ENCODE peak calls at places on chromosomes 5 and 9, in eight cellular contexts. L, J, Z, Y, K, W, I and U are unnamed samples.

GRCh38 chr9:72154468-72155281 is 5.4 kb downstream of the GDA start:
- DNase-seq in L (peak; percentile 32), J (no peak), Z (no peak), Y (no peak), K (no peak), W (no peak), I (no peak), U (no peak)

GRCh38 chr5:24472518-24472917 is 172.3 kb downstream of the CDH10 start:
- DNase-seq in L (no peak), J (no peak), Z (no peak), Y (no peak), K (no peak), W (no peak), I (no peak), U (no peak)

GRCh38 chr5:89698028-89698427 is 711.5 kb downstream of the CETN3 start:
- DNase-seq in L (no peak), J (no peak), Z (no peak), Y (no peak), K (no peak), W (no peak), I (no peak), U (no peak)

GRCh38 chr9:36150529-36151305 is 14.2 kb downstream of the GLIPR2 start:
- DNase-seq in L (no peak), J (no peak), Z (no peak), Y (peak; percentile 87), K (no peak), W (no peak), I (no peak), U (no peak)

GRCh38 chr9:3244963-3245653 is 280.7 kb downstream of the RFX3 start:
- DNase-seq in L (no peak), J (no peak), Z (no peak), Y (peak; percentile 61), K (no peak), W (no peak), I (no peak), U (no peak)

GRCh38 chr5:65076251-65076869 is 307.6 kb downstream of the CWC27 start:
- DNase-seq in L (peak; percentile 75), J (peak; percentile 44), Z (peak; percentile 39), Y (peak; percentile 65), K (no peak), W (peak; percentile 68), I (peak; percentile 36), U (no peak)

GRCh38 chr9:92804727-92805126 is 40.1 kb upstream of the BICD2 start:
- DNase-seq in L (no peak), J (no peak), Z (no peak), Y (no peak), K (no peak), W (no peak), I (no peak), U (no peak)

GRCh38 chr5:112479418-112479817 is 60.3 kb upstream of the EPB41L4A start:
- DNase-seq in L (no peak), J (no peak), Z (no peak), Y (peak; percentile 25), K (no peak), W (peak; percentile 80), I (no peak), U (no peak)

GRCh38 chr9:34560574-34561229 is 28.8 kb downstream of the CNTFR start:
- DNase-seq in L (no peak), J (no peak), Z (no peak), Y (no peak), K (no peak), W (no peak), I (no peak), U (no peak)

GRCh38 chr5:149785341-149785740 is 55.2 kb downstream of the PPARGC1B start:
- DNase-seq in L (no peak), J (no peak), Z (no peak), Y (no peak), K (no peak), W (no peak), I (no peak), U (no peak)

GRCh38 chr5:74956278-74956677 is 90.1 kb upstream of the FAM169A start:
- DNase-seq in L (no peak), J (no peak), Z (no peak), Y (no peak), K (no peak), W (peak; percentile 97), I (no peak), U (no peak)

GRCh38 chr5:15694694-15695093 is 194.7 kb downstream of the FBXL7 start:
- DNase-seq in L (no peak), J (no peak), Z (no peak), Y (no peak), K (no peak), W (no peak), I (no peak), U (no peak)

GRCh38 chr9:69307446-69308216 is 17.4 kb upstream of the ENTREP1 start:
- DNase-seq in L (peak; percentile 45), J (no peak), Z (no peak), Y (peak; percentile 57), K (no peak), W (peak; percentile 18), I (no peak), U (no peak)

GRCh38 chr5:9112520-9113291 is 433.2 kb downstream of the SEMA5A start:
- DNase-seq in L (no peak), J (no peak), Z (no peak), Y (no peak), K (no peak), W (peak; percentile 82), I (no peak), U (no peak)

GRCh38 chr5:116419258-116419657 is 155.4 kb downstream of the SEMA6A start:
- DNase-seq in L (no peak), J (no peak), Z (no peak), Y (no peak), K (no peak), W (no peak), I (no peak), U (no peak)

GRCh38 chr9:16252631-16253030 is 617.8 kb downstream of the BNC2 start:
- DNase-seq in L (peak; percentile 17), J (no peak), Z (no peak), Y (no peak), K (no peak), W (no peak), I (no peak), U (no peak)

GRCh38 chr5:74612059-74612458 is 28.5 kb downstream of the ENC1 start:
- DNase-seq in L (no peak), J (no peak), Z (no peak), Y (no peak), K (no peak), W (no peak), I (no peak), U (no peak)

GRCh38 chr9:106588601-106589000 is 274.4 kb upstream of the ZNF462 start:
- DNase-seq in L (peak; percentile 22), J (no peak), Z (no peak), Y (peak; percentile 63), K (no peak), W (peak; percentile 98), I (no peak), U (no peak)

GRCh38 chr5:123206618-123207320 is 117.7 kb downstream of the PRDM6 start:
- DNase-seq in L (no peak), J (no peak), Z (no peak), Y (peak; percentile 48), K (no peak), W (no peak), I (no peak), U (no peak)

GRCh38 chr5:81760521-81760920 is 9.6 kb upstream of the SSBP2 start:
- DNase-seq in L (no peak), J (no peak), Z (no peak), Y (no peak), K (no peak), W (no peak), I (no peak), U (no peak)

GRCh38 chr9:96514108-96514824 is 64.3 kb downstream of the HABP4 start:
- DNase-seq in L (no peak), J (no peak), Z (no peak), Y (peak; percentile 78), K (no peak), W (peak; percentile 14), I (no peak), U (no peak)

GRCh38 chr9:82101475-82101874 is 112.9 kb downstream of the SPATA31D1 start:
- DNase-seq in L (no peak), J (no peak), Z (no peak), Y (no peak), K (no peak), W (peak; percentile 5), I (no peak), U (no peak)

GRCh38 chr5:57097526-57097925 is 76.3 kb upstream of the GPBP1 start:
- DNase-seq in L (no peak), J (no peak), Z (no peak), Y (no peak), K (no peak), W (no peak), I (no peak), U (no peak)

GRCh38 chr5:137414112-137414511 is 85.0 kb downstream of the SPOCK1 start:
- DNase-seq in L (no peak), J (no peak), Z (no peak), Y (no peak), K (no peak), W (no peak), I (no peak), U (no peak)

GRCh38 chr5:26700759-26701384 is 337.5 kb downstream of the CDH9 start:
- DNase-seq in L (peak; percentile 70), J (no peak), Z (peak; percentile 11), Y (peak; percentile 50), K (no peak), W (peak; percentile 36), I (no peak), U (peak; percentile 22)

GRCh38 chr9:121362813-121363585 is 7.1 kb downstream of the STOM start:
- DNase-seq in L (peak; percentile 89), J (no peak), Z (no peak), Y (peak; percentile 90), K (no peak), W (peak; percentile 49), I (no peak), U (no peak)

GRCh38 chr9:89317282-89317681 is 1.0 kb upstream of the SECISBP2 start:
- DNase-seq in L (no peak), J (no peak), Z (no peak), Y (peak; percentile 15), K (no peak), W (no peak), I (no peak), U (no peak)

GRCh38 chr5:131538177-131538593 is 96.8 kb downstream of the RAPGEF6 start:
- DNase-seq in L (no peak), J (no peak), Z (no peak), Y (peak; percentile 79), K (no peak), W (peak; percentile 81), I (no peak), U (no peak)

GRCh38 chr5:1929108-1929991 is 46.6 kb upstream of the IRX4 start:
- DNase-seq in L (no peak), J (no peak), Z (no peak), Y (no peak), K (peak; percentile 17), W (no peak), I (no peak), U (no peak)

GRCh38 chr9:105043370-105043936 is 115.5 kb upstream of the ABCA1 start:
- DNase-seq in L (no peak), J (no peak), Z (no peak), Y (no peak), K (no peak), W (no peak), I (no peak), U (no peak)

GRCh38 chr9:77899679-77900354 is 131.8 kb downstream of the GNAQ start:
- DNase-seq in L (peak; percentile 44), J (no peak), Z (no peak), Y (peak; percentile 70), K (no peak), W (peak; percentile 86), I (no peak), U (no peak)

GRCh38 chr9:134709512-134710270 is 68.1 kb downstream of the COL5A1 start:
- DNase-seq in L (peak; percentile 28), J (no peak), Z (no peak), Y (peak; percentile 79), K (no peak), W (no peak), I (no peak), U (no peak)

GRCh38 chr9:37386988-37387387 is 35.5 kb upstream of the GRHPR start:
- DNase-seq in L (no peak), J (no peak), Z (no peak), Y (no peak), K (no peak), W (no peak), I (no peak), U (no peak)